ENCODE peak calls at places on chromosomes 6 and 20, in four cellular contexts. U is T follicular helper cell, C is GOT3, B is HCEC 1CT. A is an unnamed sample.

GRCh38 chr6:105669232-105669631 is 266.4 kb upstream of the PREP start:
- DNase-seq in C (no peak), U (no peak), B (no peak), A (no peak)

GRCh38 chr6:12182676-12183075 is 107.5 kb upstream of the EDN1 start:
- DNase-seq in B (peak; percentile 50), C (no peak), U (no peak), A (no peak)

GRCh38 chr20:38460040-38460623 is 12.5 kb upstream of the RALGAPB start:
- DNase-seq in C (no peak), B (peak; percentile 72), U (no peak), A (no peak)

GRCh38 chr6:73728548-73729205 is 32.7 kb downstream of the CD109 start:
- DNase-seq in B (no peak), C (no peak), U (no peak), A (no peak)

GRCh38 chr6:44789061-44789460 is 401.6 kb downstream of the CDC5L start:
- DNase-seq in C (no peak), U (no peak), B (no peak), A (no peak)

GRCh38 chr20:51691703-51692102 is 76.5 kb downstream of the ATP9A start:
- DNase-seq in B (no peak), U (no peak), C (no peak), A (no peak)

GRCh38 chr6:140105857-140106256 is 731.4 kb upstream of the CITED2 start:
- DNase-seq in C (no peak), B (no peak), U (no peak), A (no peak)

GRCh38 chr20:43774754-43775153 is 48.0 kb upstream of the GTSF1L start:
- DNase-seq in B (no peak), C (no peak), U (no peak), A (no peak)

GRCh38 chr6:137823826-137824501 is 43.1 kb upstream of the TNFAIP3 start:
- DNase-seq in U (peak; percentile 89), B (peak; percentile 49), C (no peak), A (peak; percentile 90)

A was measured in effector CD4-positive, alpha-beta T cell.